ENCODE peak calls at places on chromosomes 1 and 21, in five cellular contexts. One of them, this sample, is unnamed.

GRCh38 chr1:23466423-23466989 is 17.5 kb downstream of the ASAP3 start:
- DNase-seq in activated CD8-positive, alpha-beta memory T cell treated with anti-CD3 and anti-CD28 coated beads for 1 hour: no peak
- DNase-seq in NCI-H1092: no peak
- DNase-seq in NCI-H345: no peak
- DNase-seq in right cardiac atrium: no peak
- DNase-seq in this sample: no peak

GRCh38 chr1:245310605-245311531 is 156.1 kb downstream of the KIF26B start:
- DNase-seq in NCI-H1092: no peak
- DNase-seq in NCI-H345: peak
- DNase-seq in activated CD8-positive, alpha-beta memory T cell treated with anti-CD3 and anti-CD28 coated beads for 1 hour: no peak
- DNase-seq in right cardiac atrium: no peak
- DNase-seq in this sample: peak

GRCh38 chr21:28627691-28628090 is 365.0 kb downstream of the LTN1 start:
- DNase-seq in NCI-H345: no peak
- DNase-seq in activated CD8-positive, alpha-beta memory T cell treated with anti-CD3 and anti-CD28 coated beads for 1 hour: no peak
- DNase-seq in right cardiac atrium: no peak
- DNase-seq in NCI-H1092: no peak
- DNase-seq in this sample: no peak

GRCh38 chr1:85225624-85226380 is 25.0 kb upstream of the SYDE2 start:
- DNase-seq in NCI-H1092: no peak
- DNase-seq in right cardiac atrium: no peak
- DNase-seq in NCI-H345: peak
- DNase-seq in activated CD8-positive, alpha-beta memory T cell treated with anti-CD3 and anti-CD28 coated beads for 1 hour: no peak
- DNase-seq in this sample: no peak

GRCh38 chr1:33547574-33547973 is 75.1 kb downstream of the ZSCAN20 start:
- DNase-seq in NCI-H1092: no peak
- DNase-seq in right cardiac atrium: no peak
- DNase-seq in activated CD8-positive, alpha-beta memory T cell treated with anti-CD3 and anti-CD28 coated beads for 1 hour: no peak
- DNase-seq in NCI-H345: no peak
- DNase-seq in this sample: no peak

GRCh38 chr1:153638261-153638660 is 4.4 kb downstream of the CHTOP start:
- DNase-seq in NCI-H345: no peak
- DNase-seq in NCI-H1092: no peak
- DNase-seq in right cardiac atrium: no peak
- DNase-seq in activated CD8-positive, alpha-beta memory T cell treated with anti-CD3 and anti-CD28 coated beads for 1 hour: no peak
- DNase-seq in this sample: no peak

GRCh38 chr1:58815069-58815679 is 31.3 kb upstream of the JUN start:
- DNase-seq in NCI-H345: no peak
- DNase-seq in right cardiac atrium: peak
- DNase-seq in activated CD8-positive, alpha-beta memory T cell treated with anti-CD3 and anti-CD28 coated beads for 1 hour: peak
- DNase-seq in NCI-H1092: no peak
- DNase-seq in this sample: peak

GRCh38 chr1:165631403-165632151 is 543 bp downstream of the MGST3 start:
- DNase-seq in right cardiac atrium: peak
- DNase-seq in NCI-H345: peak
- DNase-seq in activated CD8-positive, alpha-beta memory T cell treated with anti-CD3 and anti-CD28 coated beads for 1 hour: peak
- DNase-seq in NCI-H1092: no peak
- DNase-seq in this sample: peak

GRCh38 chr1:223792046-223792445 is 53.7 kb downstream of the TP53BP2 start:
- DNase-seq in right cardiac atrium: no peak
- DNase-seq in activated CD8-positive, alpha-beta memory T cell treated with anti-CD3 and anti-CD28 coated beads for 1 hour: no peak
- DNase-seq in NCI-H1092: no peak
- DNase-seq in NCI-H345: no peak
- DNase-seq in this sample: no peak

GRCh38 chr1:211726467-211726866 is 51.0 kb upstream of the NEK2 start:
- DNase-seq in NCI-H345: no peak
- DNase-seq in right cardiac atrium: no peak
- DNase-seq in activated CD8-positive, alpha-beta memory T cell treated with anti-CD3 and anti-CD28 coated beads for 1 hour: no peak
- DNase-seq in NCI-H1092: no peak
- DNase-seq in this sample: no peak

GRCh38 chr1:62595647-62596046 is 1.7 kb upstream of the ANGPTL3 start:
- DNase-seq in activated CD8-positive, alpha-beta memory T cell treated with anti-CD3 and anti-CD28 coated beads for 1 hour: no peak
- DNase-seq in NCI-H345: no peak
- DNase-seq in NCI-H1092: no peak
- DNase-seq in right cardiac atrium: no peak
- DNase-seq in this sample: no peak

This sample was measured in GM13977.